ENCODE peak calls at places on chromosomes 13 and 19, in five cellular contexts. W, V, L, I and F are unnamed samples.
A peak's percentile ranks its signal among the peaks of the same experiment; 100 is the strongest.

GRCh38 chr13:113357529-113357928 is 6.4 kb downstream of the GRTP1 start:
- DNase-seq in W (no peak), V (peak; percentile 72), L (no peak), I (no peak), F (no peak)

GRCh38 chr13:97600438-97601080 is 166.6 kb downstream of the RAP2A start:
- DNase-seq in W (peak; percentile 84), V (peak; percentile 77), L (no peak), I (no peak), F (no peak)

GRCh38 chr19:1064661-1065605 is 2.0 kb upstream of the ARHGAP45 start:
- DNase-seq in W (peak; percentile 74), V (peak; percentile 64), L (peak; percentile 72), I (peak; percentile 72), F (peak; percentile 79)

GRCh38 chr13:63337041-63337440 is 1921.4 kb upstream of the PCDH20 start:
- DNase-seq in W (no peak), V (no peak), L (no peak), I (no peak), F (no peak)

GRCh38 chr13:44191504-44192171 is 182.0 kb upstream of the SERP2 start:
- DNase-seq in W (peak; percentile 80), V (peak; percentile 93), L (peak; percentile 40), I (no peak), F (no peak)

GRCh38 chr19:48858984-48859710 is 9.3 kb downstream of the PLEKHA4 start:
- DNase-seq in W (no peak), V (no peak), L (no peak), I (peak; percentile 83), F (peak; percentile 85)

GRCh38 chr19:44626067-44626624 is 12.8 kb downstream of the IGSF23 start:
- DNase-seq in W (peak; percentile 90), V (peak; percentile 94), L (no peak), I (peak; percentile 69), F (no peak)

GRCh38 chr13:23617551-23618014 is 47.4 kb downstream of the TNFRSF19 start:
- DNase-seq in W (peak; percentile 68), V (peak; percentile 61), L (no peak), I (no peak), F (no peak)

GRCh38 chr13:92843549-92843948 is 383.1 kb upstream of the GPC6 start:
- DNase-seq in W (peak; percentile 73), V (peak; percentile 81), L (no peak), I (no peak), F (no peak)

GRCh38 chr19:27901078-27901477 is 1311.9 kb downstream of the UQCRFS1 start:
- DNase-seq in W (no peak), V (no peak), L (no peak), I (no peak), F (no peak)

GRCh38 chr19:29724102-29724641 is 9.1 kb upstream of the C19orf12 start:
- DNase-seq in W (peak; percentile 16), V (no peak), L (peak; percentile 36), I (no peak), F (no peak)

GRCh38 chr13:77751513-77752456 is 54.3 kb downstream of the SLAIN1 start:
- DNase-seq in W (peak; percentile 63), V (peak; percentile 58), L (peak; percentile 41), I (no peak), F (peak; percentile 46)

GRCh38 chr19:45446295-45446694 is 21.5 kb upstream of the FOSB start:
- DNase-seq in W (peak; percentile 67), V (peak; percentile 69), L (no peak), I (no peak), F (peak; percentile 46)

GRCh38 chr19:40808021-40808325 is 9.0 kb downstream of the EGLN2 start:
- DNase-seq in W (no peak), V (no peak), L (no peak), I (no peak), F (no peak)

GRCh38 chr19:40808497-40808896 is 9.5 kb downstream of the EGLN2 start:
- DNase-seq in W (no peak), V (no peak), L (no peak), I (no peak), F (no peak)

GRCh38 chr19:40806385-40807146 is 7.6 kb downstream of the EGLN2 start:
- DNase-seq in W (peak; percentile 98), V (peak; percentile 95), L (peak; percentile 94), I (peak; percentile 65), F (peak; percentile 74)

GRCh38 chr19:40805258-40805868 is 6.4 kb downstream of the EGLN2 start:
- DNase-seq in W (no peak), V (no peak), L (no peak), I (peak; percentile 64), F (no peak)

DNA sequence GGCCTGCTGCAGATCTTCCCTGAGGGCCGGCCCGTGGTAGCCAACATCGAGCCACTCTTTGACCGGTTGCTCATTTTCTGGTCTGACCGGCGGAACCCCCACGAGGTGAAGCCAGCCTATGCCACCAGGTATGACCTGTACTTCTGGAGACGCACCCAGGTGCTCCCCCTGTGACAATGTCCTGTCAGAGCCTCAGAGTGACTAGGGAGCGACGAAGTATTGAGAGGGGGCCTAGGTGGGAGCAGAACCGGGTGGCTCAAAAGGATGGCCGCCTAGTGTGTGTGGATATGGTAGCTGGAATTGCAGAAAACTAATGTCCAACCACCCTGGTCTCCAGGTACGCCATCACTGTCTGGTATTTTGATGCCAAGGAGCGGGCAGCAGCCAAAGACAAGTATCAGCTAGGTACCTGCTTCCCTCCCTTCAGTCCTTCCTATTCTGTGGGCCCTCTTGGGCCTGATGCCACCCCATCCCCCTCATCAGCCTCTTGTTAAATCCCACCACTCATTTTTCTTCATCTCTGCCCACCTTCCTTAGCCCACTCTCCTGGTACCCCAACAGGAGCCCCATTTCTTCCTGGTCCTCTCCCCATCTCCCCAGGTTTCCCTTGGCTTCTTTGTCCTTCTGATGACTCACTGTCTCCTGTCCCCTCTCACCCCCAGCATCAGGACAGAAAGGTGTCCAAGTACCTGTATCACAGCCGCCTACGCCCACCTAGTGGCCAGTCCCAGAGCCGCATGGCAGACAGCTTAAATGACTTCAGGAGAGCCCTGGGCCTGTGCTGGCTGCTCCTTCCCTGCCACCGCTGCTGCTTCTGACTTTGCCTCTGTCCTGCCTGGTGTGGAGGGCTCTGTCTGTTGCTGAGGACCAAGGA is 8.4 kb downstream of the EGLN2 start:
- DNase-seq in W (no peak), V (no peak), L (no peak), I (no peak), F (no peak)
- TF ChIP-seq CTCF in W (peak; percentile 28), V (no peak), L (peak; percentile 52), I (no peak), F (peak; percentile 23)

GRCh38 chr13:41976491-41976890 is 15.6 kb upstream of the VWA8 start:
- DNase-seq in W (no peak), V (no peak), L (no peak), I (no peak), F (no peak)

GRCh38 chr13:41970918-41971317 is 10.0 kb upstream of the VWA8 start:
- DNase-seq in W (no peak), V (no peak), L (no peak), I (no peak), F (no peak)

GRCh38 chr13:41971848-41972247 is 10.9 kb upstream of the VWA8 start:
- DNase-seq in W (no peak), V (no peak), L (no peak), I (no peak), F (no peak)

GRCh38 chr13:41974262-41974900 is 13.5 kb upstream of the VWA8 start:
- DNase-seq in W (no peak), V (no peak), L (no peak), I (no peak), F (no peak)

GRCh38 chr13:41973247-41973741 is 12.4 kb upstream of the VWA8 start:
- DNase-seq in W (peak; percentile 20), V (no peak), L (no peak), I (no peak), F (no peak)
- TF ChIP-seq CTCF in W (no peak), V (peak; percentile 6), L (no peak), I (no peak), F (no peak)

DNA sequence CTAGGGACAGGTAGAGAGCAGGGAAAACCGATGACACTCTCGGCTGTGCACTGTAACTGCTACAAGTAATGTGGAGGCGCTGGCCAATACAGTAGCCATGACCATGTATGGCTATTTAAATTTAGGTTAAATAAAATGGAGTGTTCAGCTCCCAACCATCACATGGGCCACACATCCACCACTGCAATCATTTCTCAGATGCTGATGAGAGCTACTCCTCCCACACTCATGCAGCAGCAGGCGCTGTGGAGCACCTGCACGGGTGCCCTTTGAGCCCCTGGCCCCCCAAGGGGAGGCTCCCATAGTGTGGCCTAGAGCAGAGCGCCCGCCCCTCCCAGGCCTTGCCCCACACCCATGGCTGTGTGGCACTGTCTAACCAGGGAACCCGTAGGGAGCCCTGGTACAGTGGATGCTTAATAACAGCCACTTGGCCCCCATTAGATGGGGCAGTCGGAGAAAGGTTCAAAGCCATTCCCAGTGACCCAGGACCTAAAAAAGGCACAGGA is 6.0 kb downstream of the ACP4 start:
- DNase-seq in W (no peak), V (no peak), L (no peak), I (no peak), F (no peak)
- TF ChIP-seq CTCF in W (no peak), V (no peak), L (no peak), I (no peak), F (no peak)

GRCh38 chr19:46928951-46929350 is 68.2 kb downstream of the ARHGAP35 start:
- DNase-seq in W (peak; percentile 35), V (peak; percentile 41), L (no peak), I (no peak), F (no peak)
- TF ChIP-seq CTCF in W (peak; percentile 1), V (peak; percentile 24), L (no peak), I (no peak), F (peak; percentile 7)

GRCh38 chr19:2269244-2270156 is 12.5 kb downstream of the PEAK3 start:
- DNase-seq in W (peak; percentile 98), V (peak; percentile 93), L (peak; percentile 99), I (peak; percentile 99), F (peak; percentile 100)
- TF ChIP-seq CTCF in W (no peak), V (no peak), L (peak; percentile 47), I (no peak), F (no peak)

DNA sequence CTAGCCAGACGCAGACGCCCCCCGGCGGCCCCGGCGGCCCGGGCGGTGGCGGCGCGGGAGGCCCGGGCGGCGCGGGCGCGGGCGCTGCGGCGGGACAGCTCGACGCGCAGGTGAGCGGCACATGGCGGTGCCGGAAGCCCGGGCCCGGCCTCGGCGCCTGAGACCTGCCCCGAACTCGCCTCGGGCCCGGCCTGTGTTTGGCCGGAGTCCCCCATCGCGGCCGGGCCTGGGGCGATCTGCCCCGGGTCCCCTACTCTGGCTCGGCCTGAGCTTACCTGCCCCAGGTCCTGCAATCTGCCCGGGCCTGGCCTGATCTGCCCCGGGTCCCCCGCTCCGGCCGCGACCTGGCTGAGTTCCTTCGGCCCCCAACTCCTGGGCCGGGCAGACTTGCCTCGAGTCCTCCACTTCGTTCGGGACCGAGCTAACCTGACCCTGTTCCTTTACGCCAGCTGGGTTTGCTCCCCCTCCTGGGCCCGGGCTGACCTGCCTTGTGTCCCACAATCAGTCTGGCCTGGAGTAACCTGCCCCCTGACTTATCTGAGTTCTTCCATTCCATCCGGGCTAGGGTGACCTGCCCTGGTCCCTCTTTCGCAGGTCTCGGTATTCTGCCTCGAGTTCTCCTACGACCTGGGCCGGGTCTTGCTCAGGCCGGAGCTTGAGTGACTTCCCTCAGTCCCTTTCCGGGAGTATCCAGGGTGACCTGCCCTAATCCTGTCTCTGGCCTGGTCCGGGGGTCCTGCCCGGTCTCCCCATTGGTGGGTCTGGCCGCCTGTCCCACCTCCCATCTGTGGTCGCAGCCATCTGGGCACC is 777 bp downstream of the UPF1 start:
- DNase-seq in W (peak; percentile 30), V (peak; percentile 27), L (no peak), I (peak; percentile 56), F (no peak)
- TF ChIP-seq CTCF in W (peak; percentile 23), V (peak; percentile 16), L (no peak), I (no peak), F (peak; percentile 12)